ENCODE peak calls at places on chromosomes 11 and 22, in six cellular contexts. H is neuronal stem cell, W is H1, M is IMR-90, E is H9, C is trophoblast cell. P is an unnamed sample.

GRCh38 chr11:102184269-102184987 is 74.2 kb downstream of the YAP1 start:
- DNase-seq in H (no peak), W (no peak), M (no peak), E (no peak), C (no peak), P (no peak)

GRCh38 chr11:70854891-70855556 is 397.4 kb downstream of the SHANK2 start:
- DNase-seq in H (no peak), W (no peak), M (no peak), E (no peak), C (no peak), P (no peak)

GRCh38 chr22:26168934-26169311 is 339 bp upstream of the SEZ6L start:
- DNase-seq in H (no peak), W (no peak), M (no peak), E (peak; percentile 47), C (no peak), P (no peak)

GRCh38 chr22:46219650-46220049 is 30.4 kb downstream of the CDPF1 start:
- DNase-seq in H (no peak), W (no peak), M (no peak), E (no peak), C (no peak), P (no peak)

GRCh38 chr11:20672575-20672974 is 3.2 kb downstream of the NELL1 start:
- DNase-seq in H (no peak), W (no peak), M (no peak), E (no peak), C (peak; percentile 38), P (no peak)

GRCh38 chr11:13140028-13140870 is 131.1 kb downstream of the RASSF10 start:
- DNase-seq in H (no peak), W (no peak), M (peak; percentile 26), E (no peak), C (peak; percentile 25), P (peak; percentile 65)

GRCh38 chr11:17921620-17922473 is 91.0 kb downstream of the SERGEF start:
- DNase-seq in H (no peak), W (no peak), M (peak; percentile 36), E (no peak), C (peak; percentile 31), P (peak; percentile 65)

GRCh38 chr11:81915045-81915444 is 818.6 kb downstream of the FAM181B start:
- DNase-seq in H (no peak), W (no peak), M (no peak), E (no peak), C (no peak), P (no peak)

GRCh38 chr22:50526849-50527801 is 1.7 kb upstream of the SCO2 start:
- DNase-seq in H (no peak), W (no peak), M (no peak), E (peak; percentile 88), C (peak; percentile 80), P (peak; percentile 59)

GRCh38 chr11:17531818-17532131 is 12.4 kb downstream of the USH1C start:
- DNase-seq in H (no peak), W (no peak), M (peak; percentile 64), E (no peak), C (no peak), P (no peak)

GRCh38 chr22:41442240-41442792 is 4.3 kb downstream of the TOB2 start:
- DNase-seq in H (no peak), W (no peak), M (no peak), E (no peak), C (peak; percentile 29), P (no peak)

GRCh38 chr11:1490651-1491050 is 4.1 kb upstream of the MOB2 start:
- DNase-seq in H (no peak), W (no peak), M (no peak), E (no peak), C (no peak), P (no peak)

GRCh38 chr11:60934091-60934789 is 10.0 kb downstream of the TMEM132A start:
- DNase-seq in H (no peak), W (no peak), M (no peak), E (no peak), C (peak; percentile 48), P (no peak)

GRCh38 chr22:49137216-49137840 is 690.3 kb downstream of the BRD1 start:
- DNase-seq in H (no peak), W (no peak), M (no peak), E (no peak), C (no peak), P (no peak)

GRCh38 chr11:86288776-86289507 is 13.1 kb upstream of the HIKESHI start:
- DNase-seq in H (no peak), W (no peak), M (no peak), E (no peak), C (no peak), P (peak; percentile 10)

GRCh38 chr22:29224121-29224858 is 18.6 kb downstream of the EMID1 start:
- DNase-seq in H (no peak), W (no peak), M (no peak), E (no peak), C (no peak), P (no peak)

GRCh38 chr22:37126882-37127281 is 17.4 kb upstream of the TMPRSS6 start:
- DNase-seq in H (no peak), W (no peak), M (no peak), E (peak; percentile 56), C (no peak), P (no peak)

GRCh38 chr22:50576070-50576469 is 2.2 kb downstream of the CPT1B start:
- DNase-seq in H (no peak), W (no peak), M (peak; percentile 44), E (peak; percentile 55), C (peak; percentile 90), P (peak; percentile 32)

GRCh38 chr22:19121631-19122142 is 525 bp downstream of the DGCR2 start:
- DNase-seq in H (peak; percentile 24), W (no peak), M (peak; percentile 7), E (peak; percentile 53), C (peak; percentile 65), P (no peak)

GRCh38 chr22:36086170-36086490 is 57.5 kb upstream of the RBFOX2 start:
- DNase-seq in H (no peak), W (no peak), M (no peak), E (peak; percentile 65), C (peak; percentile 83), P (no peak)

GRCh38 chr22:47090591-47091240 is 328.3 kb downstream of the TBC1D22A start:
- DNase-seq in H (peak; percentile 14), W (no peak), M (peak; percentile 60), E (peak; percentile 72), C (peak; percentile 19), P (peak; percentile 69)

GRCh38 chr22:17637490-17638181 is 921 bp upstream of the BCL2L13 start:
- DNase-seq in H (no peak), W (no peak), M (no peak), E (no peak), C (no peak), P (no peak)

GRCh38 chr22:37486224-37486845 is at the start of gene MFNG:
- DNase-seq in H (peak; percentile 62), W (no peak), M (peak; percentile 6), E (peak; percentile 81), C (peak; percentile 34), P (peak; percentile 58)

GRCh38 chr22:37498289-37498909 is 12.2 kb upstream of the MFNG start:
- DNase-seq in H (peak; percentile 48), W (peak; percentile 47), M (no peak), E (peak; percentile 92), C (peak; percentile 31), P (no peak)

GRCh38 chr22:17396531-17396930 is 27.3 kb downstream of the CECR2 start:
- DNase-seq in H (no peak), W (no peak), M (no peak), E (no peak), C (peak; percentile 50), P (no peak)

GRCh38 chr11:47992959-47993820 is 12.8 kb downstream of the PTPRJ start:
- DNase-seq in H (no peak), W (no peak), M (peak; percentile 89), E (no peak), C (no peak), P (peak; percentile 91)

GRCh38 chr11:19160839-19161238 is 40.9 kb downstream of the CSRP3 start:
- DNase-seq in H (no peak), W (no peak), M (no peak), E (no peak), C (no peak), P (no peak)

GRCh38 chr11:111870522-111870886 is 877 bp downstream of the ALG9 start:
- DNase-seq in H (no peak), W (no peak), M (no peak), E (no peak), C (no peak), P (no peak)

GRCh38 chr11:126546191-126546590 is 190.7 kb downstream of the ST3GAL4 start:
- DNase-seq in H (no peak), W (no peak), M (peak; percentile 21), E (no peak), C (no peak), P (no peak)

GRCh38 chr22:22851969-22852368 is 35.6 kb upstream of the IGLL5 start:
- DNase-seq in H (no peak), W (no peak), M (no peak), E (no peak), C (no peak), P (no peak)

GRCh38 chr11:128336203-128336602 is 251.2 kb downstream of the ETS1 start:
- DNase-seq in H (no peak), W (no peak), M (peak; percentile 82), E (no peak), C (peak; percentile 49), P (peak; percentile 82)

DNA sequence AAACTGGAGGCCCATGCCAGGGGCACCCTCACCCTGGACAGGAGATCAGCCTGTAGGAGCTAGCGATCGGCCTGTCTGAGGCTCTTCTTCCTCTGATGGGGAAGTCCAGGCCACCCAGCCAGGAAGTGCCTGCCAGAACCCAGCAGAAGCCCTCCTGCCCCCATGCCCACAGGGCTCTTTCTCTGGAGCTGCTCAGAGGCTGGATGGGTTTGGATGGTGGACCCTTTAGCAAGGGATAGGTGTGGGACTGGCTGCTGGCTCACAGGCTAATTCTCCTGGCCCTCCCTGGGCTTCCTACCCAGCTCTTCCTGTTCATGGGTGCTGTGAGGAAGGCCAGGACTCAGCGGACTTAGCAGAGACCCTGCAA is 7.7 kb downstream of the FXYD2 start:
- DNase-seq in H (no peak), W (no peak), M (no peak), E (no peak), C (no peak), P (no peak)
- H4K8ac ChIP-seq in H (no peak overlapping the region), W (peak overlapping the region; percentile 73), M (no peak overlapping the region), E (no peak overlapping the region), C (no peak overlapping the region), P (peak overlapping the region; percentile 60)

GRCh38 chr11:75383246-75383645 is 16.1 kb upstream of the RPS3 start:
- DNase-seq in H (no peak), W (no peak), M (no peak), E (peak; percentile 83), C (no peak), P (no peak)
- H2AFZ ChIP-seq in H (peak overlapping the region; percentile 74), W (peak overlapping the region; percentile 51), M (peak overlapping the region; percentile 76), E (no peak overlapping the region), C (no peak overlapping the region), P (peak overlapping the region; percentile 51)

DNA sequence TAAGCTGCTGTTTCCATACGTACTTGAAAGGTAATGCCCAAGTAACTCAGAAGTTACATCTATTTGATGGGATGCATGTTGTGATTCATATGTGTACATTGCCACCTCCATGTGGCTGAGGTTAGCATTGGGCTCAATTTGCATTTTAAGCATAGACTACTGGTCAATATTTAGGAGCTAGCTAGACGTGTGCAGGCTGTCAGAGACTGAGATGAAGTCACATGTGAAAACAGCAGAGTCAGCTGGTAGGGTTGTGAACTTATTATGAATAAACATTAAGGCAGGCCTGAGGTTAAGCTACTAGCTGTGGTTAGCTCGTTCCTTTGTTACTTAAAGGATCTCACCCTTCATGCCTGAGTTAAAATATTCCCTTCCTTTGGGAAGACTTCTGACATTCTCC is 114.5 kb upstream of the MTNR1B start:
- DNase-seq in H (no peak), W (no peak), M (no peak), E (no peak), C (no peak), P (no peak)
- H4K8ac ChIP-seq in H (no peak overlapping the region), W (no peak overlapping the region), M (no peak overlapping the region), E (no peak overlapping the region), C (no peak overlapping the region), P (no peak overlapping the region)

GRCh38 chr11:119169272-119169719 is 771 bp downstream of the NLRX1 start:
- DNase-seq in H (peak; percentile 33), W (peak; percentile 75), M (no peak), E (peak; percentile 88), C (peak; percentile 82), P (no peak)
- H2AFZ ChIP-seq in H (peak overlapping the region; percentile 87), W (peak overlapping the region; percentile 24), M (peak overlapping the region; percentile 100), E (no peak overlapping the region), C (peak overlapping the region; percentile 98), P (peak overlapping the region; percentile 10)

P was measured in mesenchymal stem cell.